ENCODE peak calls at places on chromosomes 3 and 15, in ten cellular contexts. F is skeletal muscle cell, C is kidney epithelial cell, N is activated gamma-delta T cell treated with Interleukin-2 at 50 U/mL for 16 hours, V is NCI-H1092 treated with DMSO at 0.1 percent for 48 hours, P is ELR, A is NCI-H2081 treated with DMSO at 0.1 percent for 48 hours, S is GM20000, E is GM12865, K is GM04503. J is an unnamed sample.

GRCh38 chr3:153165211-153165815 is 3.3 kb downstream of the RAP2B start:
- DNase-seq in N (no peak), A (no peak), E (peak), C (no peak), P (peak), F (no peak), S (no peak), V (no peak), K (no peak), J (no peak)

GRCh38 chr3:189530822-189531221 is 100.4 kb upstream of the TP63 start:
- DNase-seq in K (no peak), N (no peak), A (no peak), V (no peak), E (no peak), P (peak), S (no peak), C (peak), F (peak), J (no peak)

GRCh38 chr3:157786216-157786615 is 283.0 kb upstream of the VEPH1 start:
- DNase-seq in S (no peak), K (peak), C (no peak), E (no peak), F (peak), N (no peak), P (peak), V (no peak), A (no peak), J (no peak)

GRCh38 chr3:56422316-56422715 is 46.0 kb downstream of the ERC2 start:
- DNase-seq in V (no peak), N (no peak), K (no peak), S (no peak), A (no peak), P (no peak), C (no peak), E (no peak), F (no peak), J (no peak)

GRCh38 chr3:52022323-52023100 is 26.8 kb upstream of the RPL29 start:
- DNase-seq in S (no peak), K (no peak), N (no peak), C (no peak), A (no peak), V (no peak), E (no peak), P (peak), F (no peak), J (no peak)

GRCh38 chr3:32531010-32531647 is 28.5 kb upstream of the CMTM6 start:
- DNase-seq in N (no peak), K (no peak), F (no peak), A (no peak), E (no peak), V (no peak), S (peak), P (no peak), C (no peak), J (no peak)

GRCh38 chr3:112298781-112299180 is 4.8 kb upstream of the SLC9C1 start:
- DNase-seq in F (no peak), P (no peak), K (no peak), E (no peak), A (no peak), S (no peak), C (no peak), N (no peak), V (no peak), J (no peak)

GRCh38 chr15:59801649-59802048 is 112.5 kb upstream of the BNIP2 start:
- DNase-seq in K (no peak), P (peak), S (no peak), C (no peak), A (no peak), N (no peak), F (no peak), V (no peak), E (no peak), J (no peak)

GRCh38 chr3:194141415-194142155 is 5.6 kb downstream of the HES1 start:
- DNase-seq in N (peak), V (peak), F (peak), S (peak), A (peak), K (no peak), P (peak), C (no peak), E (peak), J (peak)

GRCh38 chr3:171345112-171345843 is 114.9 kb downstream of the TNIK start:
- DNase-seq in E (no peak), P (no peak), V (peak), A (no peak), K (no peak), N (no peak), F (no peak), C (no peak), S (no peak), J (no peak)

GRCh38 chr15:82040862-82041261 is 5.0 kb downstream of the MEX3B start:
- DNase-seq in K (no peak), N (no peak), P (no peak), V (peak), A (peak), C (no peak), S (no peak), E (no peak), F (no peak), J (peak)

GRCh38 chr3:190591080-190591479 is 77.2 kb downstream of the IL1RAP start:
- DNase-seq in A (no peak), K (no peak), E (no peak), N (no peak), F (no peak), V (no peak), P (no peak), S (no peak), C (no peak), J (no peak)

GRCh38 chr15:28977377-28978010 is 91.7 kb downstream of the APBA2 start:
- DNase-seq in F (peak), S (no peak), V (no peak), N (no peak), P (peak), C (peak), E (no peak), A (no peak), K (peak), J (peak)

GRCh38 chr15:33243869-33244268 is 49.4 kb upstream of the FMN1 start:
- DNase-seq in E (no peak), F (peak), K (no peak), A (no peak), C (peak), V (no peak), S (no peak), P (peak), N (no peak), J (no peak)

GRCh38 chr3:129605593-129606521 is 619 bp downstream of the PLXND1 start:
- DNase-seq in S (peak), A (no peak), P (peak), C (no peak), V (peak), K (no peak), F (no peak), N (peak), E (peak), J (peak)

GRCh38 chr15:97598353-97598798 is 362.1 kb upstream of the ARRDC4 start:
- DNase-seq in A (no peak), P (no peak), N (no peak), C (no peak), E (no peak), K (no peak), F (no peak), S (no peak), V (no peak), J (no peak)

GRCh38 chr3:49751501-49751900 is 27.8 kb upstream of the GMPPB start:
- DNase-seq in V (no peak), N (no peak), S (no peak), E (no peak), C (no peak), A (no peak), K (no peak), F (no peak), P (no peak), J (no peak)

GRCh38 chr15:29511663-29512062 is 242.0 kb upstream of the NSMCE3 start:
- DNase-seq in A (no peak), F (no peak), S (no peak), K (no peak), V (no peak), P (no peak), N (no peak), E (no peak), C (no peak), J (no peak)

GRCh38 chr15:62026707-62027565 is 33.3 kb downstream of the VPS13C start:
- DNase-seq in V (no peak), P (no peak), N (no peak), E (no peak), C (no peak), A (no peak), S (peak), K (no peak), F (no peak), J (no peak)

GRCh38 chr15:76340802-76341365 is 4.3 kb downstream of the ISL2 start:
- DNase-seq in V (peak), K (no peak), E (peak), A (no peak), C (no peak), N (no peak), P (peak), S (peak), F (no peak), J (no peak)

GRCh38 chr3:128496602-128497304 is 3.8 kb upstream of the GATA2 start:
- DNase-seq in C (no peak), N (no peak), E (no peak), P (no peak), V (no peak), F (no peak), S (no peak), A (no peak), K (no peak), J (no peak)

GRCh38 chr3:149658444-149659172 is 783 bp upstream of the WWTR1 start:
- DNase-seq in C (no peak), V (peak), E (peak), S (peak), K (peak), A (no peak), F (peak), N (peak), P (peak), J (peak)

GRCh38 chr3:124784686-124785382 is 54.6 kb downstream of the UMPS start:
- DNase-seq in S (no peak), C (no peak), V (no peak), E (peak), P (no peak), N (no peak), K (no peak), A (no peak), F (no peak), J (no peak)

GRCh38 chr3:9951962-9952805 is at the start of gene PRRT3:
- DNase-seq in F (no peak), S (peak), C (no peak), A (no peak), V (peak), K (no peak), N (peak), E (peak), P (peak), J (peak)

GRCh38 chr3:45666729-45667440 is 22.3 kb upstream of the SACM1L start:
- DNase-seq in A (no peak), C (no peak), N (no peak), E (no peak), V (no peak), P (peak), F (no peak), S (no peak), K (no peak), J (peak)

GRCh38 chr3:27666708-27667107 is 55.4 kb downstream of the EOMES start:
- DNase-seq in P (peak), A (no peak), F (peak), C (no peak), K (no peak), N (no peak), S (no peak), E (peak), V (peak), J (peak)

GRCh38 chr15:75887178-75887577 is 16.5 kb upstream of the FBXO22 start:
- DNase-seq in C (no peak), E (no peak), A (no peak), N (no peak), S (no peak), P (no peak), F (no peak), V (no peak), K (no peak), J (no peak)

GRCh38 chr3:101850327-101851048 is 1.2 kb downstream of the NFKBIZ start:
- DNase-seq in F (peak), P (peak), E (peak), C (no peak), N (peak), S (peak), V (no peak), K (peak), A (no peak), J (no peak)

GRCh38 chr3:152738656-152739055 is 96.3 kb upstream of the P2RY1 start:
- DNase-seq in P (no peak), A (no peak), V (no peak), S (peak), F (peak), K (no peak), C (no peak), E (peak), N (no peak), J (no peak)

GRCh38 chr3:112689385-112689784 is 48.4 kb upstream of the CCDC80 start:
- DNase-seq in S (no peak), N (no peak), V (no peak), P (no peak), K (no peak), E (no peak), A (no peak), C (no peak), F (no peak), J (no peak)

GRCh38 chr15:100438570-100438969 is 90.2 kb downstream of the CERS3 start:
- DNase-seq in A (peak), F (peak), P (peak), S (no peak), V (peak), K (no peak), C (no peak), E (peak), N (no peak), J (peak)

GRCh38 chr3:65146149-65146548 is 458.3 kb upstream of the ADAMTS9 start:
- DNase-seq in S (no peak), C (peak), K (no peak), F (no peak), V (no peak), P (no peak), A (no peak), N (no peak), E (no peak), J (no peak)

GRCh38 chr3:54087581-54088410 is 34.6 kb upstream of the CACNA2D3 start:
- DNase-seq in F (no peak), A (no peak), C (no peak), P (no peak), E (no peak), K (no peak), N (no peak), V (no peak), S (no peak), J (no peak)

GRCh38 chr3:73624363-73625123 is at the start of gene PDZRN3:
- DNase-seq in C (no peak), V (peak), F (no peak), K (no peak), N (no peak), P (peak), A (no peak), S (no peak), E (no peak), J (peak)

GRCh38 chr3:70876154-70876553 is 563.7 kb upstream of the MDFIC2 start:
- DNase-seq in S (no peak), V (no peak), A (no peak), E (no peak), P (no peak), N (no peak), K (no peak), F (no peak), C (no peak), J (no peak)

GRCh38 chr15:67735896-67736295 is 89.4 kb upstream of the SKOR1 start:
- DNase-seq in V (no peak), F (no peak), N (no peak), C (no peak), K (no peak), P (no peak), A (no peak), S (no peak), E (peak), J (no peak)

GRCh38 chr15:29268706-29269484 is 727 bp downstream of the NSMCE3 start:
- DNase-seq in S (peak), C (no peak), K (no peak), E (peak), P (peak), N (peak), A (no peak), V (peak), F (no peak), J (no peak)